ENCODE peak calls at places on chromosome 10, in six cellular contexts. R is activated CD4-positive, CD25-positive, alpha-beta regulatory T cell; P is stimulated activated CD4-positive, alpha-beta T cell treated with anti-CD3 and anti-CD28 coated beads, Interleukin-12 subunit alpha, Interleukin-12 subunit beta, amount 100 ng/mL, for 4 hours; G is activated T-cell treated with anti-CD3 and anti-CD28 coated beads, Interleukin-2, amount 50 U/mL, for 72 hours; O is NCI-H1694; J is T1000. B is an unnamed sample.

GRCh38 chr10:58782876-58783859 is 270.5 kb downstream of the BICC1 start:
- DNase-seq in J (no peak), P (no peak), R (no peak), O (no peak), G (no peak), B (no peak)

GRCh38 chr10:77505431-77506334 is 131.9 kb downstream of the KCNMA1 start:
- DNase-seq in R (no peak), J (peak), P (no peak), O (no peak), G (no peak), B (no peak)

GRCh38 chr10:7409045-7409731 is 1.6 kb downstream of the SFMBT2 start:
- DNase-seq in G (peak), P (peak), O (no peak), R (peak), J (no peak), B (no peak)

GRCh38 chr10:51196508-51197175 is 122.4 kb downstream of the PRKG1 start:
- DNase-seq in R (no peak), P (no peak), O (no peak), G (no peak), J (no peak), B (no peak)

GRCh38 chr10:79400567-79401004 is 44.8 kb downstream of the ZCCHC24 start:
- DNase-seq in J (no peak), R (no peak), P (peak), G (peak), O (no peak), B (no peak)

GRCh38 chr10:31912289-31912688 is 16.3 kb downstream of the ARHGAP12 start:
- DNase-seq in P (no peak), G (no peak), R (no peak), J (no peak), O (no peak), B (no peak)

GRCh38 chr10:68192113-68192512 is 39.8 kb downstream of the ATOH7 start:
- DNase-seq in R (no peak), O (no peak), P (no peak), J (no peak), G (no peak), B (no peak)

GRCh38 chr10:59536576-59537014 is 173.1 kb downstream of the SLC16A9 start:
- DNase-seq in R (no peak), J (no peak), P (no peak), G (no peak), O (no peak), B (no peak)

GRCh38 chr10:124379609-124380193 is 39.0 kb downstream of the OAT start:
- DNase-seq in J (no peak), O (no peak), G (no peak), R (no peak), P (no peak), B (no peak)

GRCh38 chr10:116133641-116134040 is 139.4 kb downstream of the GFRA1 start:
- DNase-seq in J (no peak), G (no peak), O (no peak), P (no peak), R (no peak), B (no peak)

GRCh38 chr10:12782537-12782936 is 219.0 kb downstream of the CCDC3 start:
- DNase-seq in P (no peak), J (no peak), O (peak), G (peak), R (peak), B (peak)

GRCh38 chr10:74738052-74738451 is 88.3 kb upstream of the KAT6B start:
- DNase-seq in R (no peak), J (no peak), O (no peak), P (no peak), G (no peak), B (no peak)

GRCh38 chr10:74903491-74903890 is 77.1 kb downstream of the KAT6B start:
- DNase-seq in P (no peak), R (no peak), J (no peak), O (no peak), G (no peak), B (no peak)

GRCh38 chr10:81192404-81192803 is 654.7 kb downstream of the SH2D4B start:
- DNase-seq in G (no peak), P (no peak), O (no peak), R (no peak), J (no peak), B (no peak)

GRCh38 chr10:23079700-23080099 is 15.7 kb upstream of the MSRB2 start:
- DNase-seq in R (no peak), O (no peak), P (no peak), G (no peak), J (no peak), B (no peak)

GRCh38 chr10:114401195-114401741 is 3.0 kb downstream of the AFAP1L2 start:
- DNase-seq in R (no peak), J (no peak), O (no peak), G (no peak), P (no peak), B (no peak)

GRCh38 chr10:104028146-104028545 is 57.5 kb downstream of the COL17A1 start:
- DNase-seq in J (no peak), R (no peak), O (no peak), P (no peak), G (no peak), B (peak)

GRCh38 chr10:104330168-104331117 is 7.8 kb downstream of the ITPRIP start:
- DNase-seq in G (no peak), R (no peak), P (no peak), O (no peak), J (peak), B (no peak)

GRCh38 chr10:93498196-93498595 is 1.8 kb downstream of the CEP55 start:
- DNase-seq in P (no peak), J (no peak), O (no peak), R (no peak), G (no peak), B (no peak)

GRCh38 chr10:49187044-49187484 is 1.1 kb downstream of the TMEM273 start:
- DNase-seq in R (no peak), G (no peak), P (no peak), O (no peak), J (no peak), B (no peak)

GRCh38 chr10:123717336-123717735 is 51.2 kb downstream of the GPR26 start:
- DNase-seq in G (no peak), J (no peak), O (no peak), P (no peak), R (no peak), B (no peak)

GRCh38 chr10:86665868-86666267 is 2.4 kb upstream of the LDB3 start:
- DNase-seq in J (no peak), P (no peak), G (no peak), R (no peak), O (no peak), B (no peak)

GRCh38 chr10:132865851-132866600 is 76.3 kb downstream of the CFAP46 start:
- DNase-seq in R (no peak), O (no peak), P (no peak), J (no peak), G (no peak), B (no peak)

GRCh38 chr10:70296406-70296899 is 12.6 kb upstream of the NPFFR1 start:
- DNase-seq in P (no peak), J (peak), O (no peak), R (no peak), G (no peak), B (no peak)

GRCh38 chr10:81873932-81874816 is 820 bp upstream of the NRG3 start:
- DNase-seq in P (no peak), J (peak), R (no peak), G (no peak), O (no peak), B (no peak)

GRCh38 chr10:1358860-1359598 is 302.8 kb downstream of the WDR37 start:
- DNase-seq in G (peak), R (no peak), P (no peak), J (no peak), O (no peak), B (no peak)

GRCh38 chr10:89151857-89152256 is 55.3 kb downstream of the CH25H start:
- DNase-seq in P (no peak), O (no peak), G (no peak), R (no peak), J (no peak), B (no peak)

GRCh38 chr10:27717191-27717590 is 28.4 kb downstream of the MKX start:
- DNase-seq in O (no peak), G (no peak), R (no peak), J (no peak), P (no peak), B (no peak)

GRCh38 chr10:110368002-110368401 is 63.3 kb upstream of the SMNDC1 start:
- DNase-seq in R (no peak), P (no peak), G (no peak), O (no peak), J (no peak), B (no peak)

GRCh38 chr10:18211862-18212261 is 71.6 kb downstream of the CACNB2 start:
- DNase-seq in O (no peak), J (no peak), G (no peak), P (no peak), R (no peak), B (no peak)

GRCh38 chr10:121460733-121461132 is 137.5 kb downstream of the FGFR2 start:
- DNase-seq in J (no peak), G (no peak), P (no peak), O (no peak), R (no peak), B (no peak)

GRCh38 chr10:124106241-124106905 is 13.0 kb upstream of the CHST15 start:
- DNase-seq in R (no peak), J (no peak), P (no peak), O (no peak), G (no peak), B (no peak)

GRCh38 chr10:94279835-94280709 is 82.7 kb downstream of the NOC3L start:
- DNase-seq in J (peak), R (peak), P (peak), G (peak), O (peak), B (no peak)

GRCh38 chr10:48224979-48225560 is 49.4 kb downstream of the FRMPD2 start:
- DNase-seq in R (no peak), O (no peak), P (no peak), G (no peak), J (no peak), B (no peak)

GRCh38 chr10:65675236-65675635 is 1250.6 kb upstream of the LRRTM3 start:
- DNase-seq in O (no peak), R (no peak), P (no peak), G (no peak), J (no peak), B (no peak)

GRCh38 chr10:119246862-119247549 is 39.6 kb downstream of the GRK5 start:
- DNase-seq in J (peak), P (no peak), R (no peak), O (no peak), G (no peak), B (no peak)

GRCh38 chr10:75197066-75197465 is 13.5 kb upstream of the VDAC2 start:
- DNase-seq in O (no peak), J (no peak), G (no peak), P (no peak), R (no peak), B (no peak)